ENCODE peak calls at places on chromosomes 6 and 20, in six cellular contexts. R is activated CD4-positive, CD25-positive, alpha-beta regulatory T cell; H is posterior cingulate gyrus; D is foreskin fibroblast; Y is T-cell; O is left ventricle myocardium inferior. S is an unnamed sample.

GRCh38 chr20:14555676-14556075 is 218.3 kb upstream of the FLRT3 start:
- DNase-seq in H (no peak), Y (no peak), O (no peak), D (no peak), R (no peak), S (no peak)

GRCh38 chr6:146546440-146546839 is 2.8 kb downstream of the RAB32 start:
- DNase-seq in R (no peak), Y (no peak), H (no peak), D (peak), O (no peak), S (no peak)

GRCh38 chr20:33229843-33230242 is 6.0 kb upstream of the BPIFA1 start:
- DNase-seq in Y (no peak), R (no peak), H (no peak), O (no peak), D (no peak), S (no peak)

GRCh38 chr6:105431226-105431625 is 28.3 kb upstream of the PREP start:
- DNase-seq in D (peak), Y (no peak), R (no peak), H (no peak), O (no peak), S (no peak)

GRCh38 chr20:32792316-32792715 is 27.4 kb upstream of the MAPRE1 start:
- DNase-seq in D (no peak), Y (peak), O (no peak), R (no peak), H (no peak), S (no peak)

GRCh38 chr20:19903168-19903676 is 113.9 kb upstream of the NAA20 start:
- DNase-seq in R (no peak), D (no peak), Y (no peak), O (no peak), H (no peak), S (no peak)

GRCh38 chr6:168388641-168389633 is 52.0 kb upstream of the SMOC2 start:
- DNase-seq in R (no peak), Y (no peak), O (no peak), D (no peak), H (no peak), S (no peak)

GRCh38 chr20:42102000-42102399 is 483.8 kb upstream of the CHD6 start:
- DNase-seq in R (no peak), H (no peak), O (no peak), Y (no peak), D (no peak), S (no peak)

GRCh38 chr20:47318596-47319516 is 37.6 kb downstream of the ZMYND8 start:
- DNase-seq in D (peak), H (peak), R (no peak), Y (no peak), O (peak), S (no peak)

S was measured in esophagus squamous epithelium.